ENCODE peak calls at places on chromosomes 6 and 20, in nine cellular contexts. E is GM23338; U is upper lobe of left lung; L is HepG2; C is body of pancreas; N is CD4-positive, CD25-positive, alpha-beta regulatory T cell; A is upper lobe of right lung; H is heart left ventricle; Q is PC-3. Y is an unnamed sample.

GRCh38 chr6:106087548-106088325 is 1.6 kb downstream of the PRDM1 start:
- ATAC-seq in E (peak; percentile 18), U (no peak), L (no peak), C (no peak), N (no peak), A (peak; percentile 9), H (peak; percentile 57), Q (peak; percentile 28), Y (no peak)

GRCh38 chr6:11972806-11973205 is 39.3 kb upstream of the HIVEP1 start:
- ATAC-seq in E (peak; percentile 56), U (no peak), L (no peak), C (no peak), N (no peak), A (no peak), H (no peak), Q (no peak), Y (no peak)

GRCh38 chr6:147190556-147190955 is 13.7 kb upstream of the STXBP5 start:
- ATAC-seq in E (no peak), U (no peak), L (no peak), C (no peak), N (no peak), A (no peak), H (no peak), Q (no peak), Y (no peak)

GRCh38 chr6:135546206-135546605 is 48.7 kb upstream of the AHI1 start:
- ATAC-seq in E (no peak), U (no peak), L (no peak), C (no peak), N (no peak), A (no peak), H (peak; percentile 36), Q (no peak), Y (no peak)

GRCh38 chr6:1688396-1688795 is 78.7 kb downstream of the FOXC1 start:
- ATAC-seq in E (no peak), U (no peak), L (no peak), C (no peak), N (no peak), A (no peak), H (no peak), Q (no peak), Y (no peak)

GRCh38 chr6:138724015-138724414 is 49.6 kb upstream of the CCDC28A start:
- ATAC-seq in E (no peak), U (no peak), L (peak; percentile 95), C (no peak), N (no peak), A (peak; percentile 69), H (peak; percentile 53), Q (no peak), Y (no peak)

GRCh38 chr6:107314644-107315043 is 144.7 kb downstream of the PDSS2 start:
- ATAC-seq in E (no peak), U (no peak), L (peak; percentile 80), C (no peak), N (no peak), A (no peak), H (no peak), Q (no peak), Y (no peak)

GRCh38 chr20:12928358-12928754 is 80.4 kb upstream of the SPTLC3 start:
- ATAC-seq in E (no peak), U (no peak), L (peak; percentile 24), C (no peak), N (no peak), A (no peak), H (no peak), Q (peak; percentile 4), Y (no peak)

GRCh38 chr6:106974337-106974998 is at the start of gene CD24:
- ATAC-seq in E (peak; percentile 42), U (peak; percentile 47), L (peak; percentile 41), C (peak; percentile 72), N (no peak), A (peak; percentile 65), H (peak; percentile 26), Q (peak; percentile 54), Y (no peak)

GRCh38 chr6:33812669-33813068 is 8.9 kb upstream of the MLN start:
- ATAC-seq in E (peak; percentile 69), U (peak; percentile 58), L (peak; percentile 88), C (no peak), N (no peak), A (peak; percentile 70), H (peak; percentile 48), Q (peak; percentile 74), Y (no peak)

GRCh38 chr6:16352258-16352635 is 113.9 kb downstream of the GMPR start:
- ATAC-seq in E (no peak), U (no peak), L (no peak), C (no peak), N (no peak), A (no peak), H (peak; percentile 64), Q (no peak), Y (peak; percentile 72)

DNA sequence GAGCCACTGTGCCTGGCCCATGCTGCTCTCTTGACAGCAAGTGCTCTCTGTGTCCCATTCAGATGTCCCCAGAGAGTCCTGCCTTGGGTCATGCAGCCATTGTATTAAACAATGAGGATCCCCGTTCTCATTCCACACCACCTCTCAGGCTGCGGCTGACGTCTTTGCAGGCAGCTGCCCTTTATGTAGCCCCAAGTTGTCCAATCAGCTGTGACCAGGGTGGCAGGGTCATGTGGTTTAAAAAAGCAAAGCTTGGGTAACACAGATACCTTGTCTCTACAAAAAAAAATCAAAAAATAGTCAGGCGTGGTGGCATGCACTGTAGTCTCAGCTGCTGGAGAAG is 13.2 kb downstream of the GCNT2 start:
- ATAC-seq in E (no peak), U (no peak), L (no peak), C (no peak), N (no peak), A (no peak), H (no peak), Q (no peak), Y (no peak)
- H3K4me1 ChIP-seq in E (no peaks in the 10 kb centered on the region), U (peaks cover 17% of the 10 kb centered on the region), L (peaks cover 28% of the 10 kb centered on the region), C (peaks cover 18% of the 10 kb centered on the region), N (peaks cover 24% of the 10 kb centered on the region), A (peaks cover 23% of the 10 kb centered on the region), H (peaks cover 23% of the 10 kb centered on the region), Q (peaks cover 18% of the 10 kb centered on the region), Y (peaks cover 21% of the 10 kb centered on the region)

DNA sequence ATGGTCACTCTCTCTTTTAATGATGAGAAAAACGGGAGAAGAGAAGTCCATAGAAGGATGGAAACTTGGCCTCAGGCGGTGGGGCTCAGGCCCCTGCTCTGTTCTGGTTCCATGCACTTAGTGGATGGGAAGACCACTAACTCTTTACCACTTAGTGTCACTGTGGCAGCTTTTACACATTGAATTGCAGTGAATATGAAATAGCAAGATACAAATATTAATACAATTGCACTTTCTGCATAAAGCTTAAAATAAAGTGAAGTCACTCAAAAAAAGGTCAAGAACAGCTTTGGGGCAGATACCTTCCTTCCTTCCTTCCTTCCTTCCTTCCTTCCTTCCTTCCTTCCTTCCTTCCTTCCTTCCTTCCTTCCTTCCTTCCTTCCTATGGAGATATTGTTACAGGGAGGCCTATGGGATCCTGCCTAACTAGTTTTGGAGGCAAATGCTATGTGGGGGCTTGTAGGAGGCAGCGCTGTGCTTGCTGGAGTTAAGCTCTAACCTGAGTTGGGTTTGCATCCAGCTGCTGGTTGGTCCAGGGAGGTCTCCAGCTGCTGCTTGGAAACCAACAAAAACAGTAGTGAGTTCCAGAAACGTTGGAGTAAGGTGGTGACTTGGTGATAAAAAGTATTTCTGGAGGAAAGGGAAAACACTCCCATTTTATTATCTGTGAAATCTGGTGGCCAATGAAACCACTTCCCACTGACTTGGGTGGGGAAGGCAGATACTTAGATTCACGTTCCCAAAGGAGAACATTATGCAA is 62.3 kb upstream of the NKX2-2 start:
- ATAC-seq in E (no peak), U (no peak), L (no peak), C (no peak), N (no peak), A (no peak), H (no peak), Q (no peak), Y (no peak)
- H3K27me3 ChIP-seq in E (no peaks in the 10 kb centered on the region), U (no peaks in the 10 kb centered on the region), L (peaks cover 12% of the 10 kb centered on the region), C (no peaks in the 10 kb centered on the region), N (no peaks in the 10 kb centered on the region), A (peaks cover 33% of the 10 kb centered on the region), H (peaks cover 53% of the 10 kb centered on the region), Q (peaks cover 71% of the 10 kb centered on the region), Y (peaks cover 34% of the 10 kb centered on the region)

GRCh38 chr6:6524951-6525350 is 63.6 kb upstream of the LY86 start:
- ATAC-seq in E (no peak), U (no peak), L (no peak), C (no peak), N (no peak), A (no peak), H (no peak), Q (no peak), Y (no peak)

GRCh38 chr6:6521961-6522360 is 66.6 kb upstream of the LY86 start:
- ATAC-seq in E (no peak), U (no peak), L (no peak), C (no peak), N (no peak), A (peak; percentile 56), H (no peak), Q (no peak), Y (no peak)

GRCh38 chr6:6525948-6526347 is 62.6 kb upstream of the LY86 start:
- ATAC-seq in E (no peak), U (no peak), L (no peak), C (no peak), N (no peak), A (no peak), H (no peak), Q (no peak), Y (no peak)

GRCh38 chr6:6519028-6519427 is 69.5 kb upstream of the LY86 start:
- ATAC-seq in E (no peak), U (no peak), L (no peak), C (no peak), N (no peak), A (no peak), H (no peak), Q (no peak), Y (no peak)

GRCh38 chr6:6522709-6523108 is 65.8 kb upstream of the LY86 start:
- ATAC-seq in E (no peak), U (no peak), L (no peak), C (no peak), N (no peak), A (no peak), H (no peak), Q (no peak), Y (no peak)
- H3K4me3 ChIP-seq in E (no peak overlapping the region), U (no peak overlapping the region), L (no peak overlapping the region), C (no peak overlapping the region), N (no peak overlapping the region), A (no peak overlapping the region), H (no peak overlapping the region), Q (no peak overlapping the region), Y (no peak overlapping the region)

DNA sequence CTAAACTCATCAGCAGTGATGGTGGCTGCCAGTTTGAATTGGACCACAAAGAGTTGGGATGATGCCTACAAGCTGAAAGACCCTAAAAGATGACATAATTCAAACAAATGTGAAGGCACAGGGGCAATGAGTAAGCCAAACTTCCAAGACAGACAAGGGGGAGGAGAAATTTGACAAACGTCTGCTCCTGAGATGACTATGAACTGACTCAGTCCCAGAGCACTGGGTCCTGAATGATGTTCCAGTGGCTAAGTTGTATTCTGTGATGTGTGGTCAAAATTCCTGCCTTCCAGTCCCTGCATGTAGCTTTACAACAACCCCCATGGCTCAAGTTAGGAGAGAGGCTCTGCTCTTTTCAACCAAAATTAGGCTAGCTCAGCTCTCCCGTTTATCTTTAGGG is 86.1 kb upstream of the SIRPA start:
- ATAC-seq in E (no peak), U (no peak), L (no peak), C (no peak), N (no peak), A (no peak), H (no peak), Q (peak; percentile 85), Y (no peak)
- H3K4me1 ChIP-seq in E (peaks cover 25% of the 10 kb centered on the region), U (peaks cover 29% of the 10 kb centered on the region), L (peaks cover 46% of the 10 kb centered on the region), C (peaks cover 16% of the 10 kb centered on the region), N (no peaks in the 10 kb centered on the region), A (peaks cover 38% of the 10 kb centered on the region), H (peaks cover 36% of the 10 kb centered on the region), Q (peaks cover 50% of the 10 kb centered on the region), Y (peaks cover 24% of the 10 kb centered on the region)